ENCODE peak calls at places on chromosomes 7 and 10, in seven cellular contexts. K is H1, W is HCT116, N is Panc1, Y is GM12878, S is SK-N-SH, D is K562. B is an unnamed sample.

GRCh38 chr7:40192036-40192435 is 57.2 kb downstream of the SUGCT start:
- DNase-seq in K (no peak), W (no peak), N (no peak), Y (no peak), S (no peak), D (no peak), B (no peak)

GRCh38 chr7:77338883-77339629 is 77.1 kb downstream of the GSAP start:
- DNase-seq in K (no peak), W (no peak), N (no peak), Y (no peak), S (no peak), D (no peak), B (peak)

GRCh38 chr7:97471491-97471890 is 260.4 kb upstream of the TAC1 start:
- DNase-seq in K (no peak), W (no peak), N (no peak), Y (no peak), S (no peak), D (no peak), B (no peak)

GRCh38 chr7:128155100-128155763 is 85.8 kb upstream of the LEP start:
- DNase-seq in K (no peak), W (no peak), N (no peak), Y (no peak), S (no peak), D (peak), B (no peak)

GRCh38 chr7:132145063-132145462 is 431.2 kb downstream of the PLXNA4 start:
- DNase-seq in K (no peak), W (no peak), N (no peak), Y (no peak), S (no peak), D (no peak), B (no peak)

GRCh38 chr7:110356438-110356837 is 734.5 kb upstream of the LRRN3 start:
- DNase-seq in K (no peak), W (no peak), N (no peak), Y (no peak), S (no peak), D (no peak), B (no peak)

GRCh38 chr7:45543470-45543869 is 30.7 kb upstream of the ADCY1 start:
- DNase-seq in K (no peak), W (no peak), N (no peak), Y (no peak), S (no peak), D (no peak), B (no peak)

GRCh38 chr7:98968621-98969020 is 90.3 kb downstream of the TRRAP start:
- DNase-seq in K (no peak), W (no peak), N (no peak), Y (no peak), S (no peak), D (no peak), B (no peak)

GRCh38 chr7:29926761-29927160 is 62.8 kb downstream of the SCRN1 start:
- DNase-seq in K (no peak), W (no peak), N (no peak), Y (no peak), S (no peak), D (no peak), B (no peak)

GRCh38 chr7:151708610-151709009 is 168.3 kb downstream of the PRKAG2 start:
- DNase-seq in K (no peak), W (no peak), N (no peak), Y (no peak), S (no peak), D (no peak), B (no peak)

GRCh38 chr10:20953120-20953519 is 56.0 kb upstream of the NEBL start:
- DNase-seq in K (no peak), W (no peak), N (no peak), Y (no peak), S (no peak), D (no peak), B (no peak)

GRCh38 chr10:30433286-30433778 is 652 bp upstream of the MAP3K8 start:
- DNase-seq in K (no peak), W (peak), N (no peak), Y (no peak), S (peak), D (peak), B (peak)

GRCh38 chr10:116654816-116655215 is 34.1 kb downstream of the PNLIPRP2 start:
- DNase-seq in K (no peak), W (peak), N (no peak), Y (no peak), S (peak), D (no peak), B (peak)

GRCh38 chr7:28292826-28293528 is 112.4 kb upstream of the JAZF1 start:
- DNase-seq in K (no peak), W (no peak), N (no peak), Y (peak), S (no peak), D (no peak), B (no peak)

DNA sequence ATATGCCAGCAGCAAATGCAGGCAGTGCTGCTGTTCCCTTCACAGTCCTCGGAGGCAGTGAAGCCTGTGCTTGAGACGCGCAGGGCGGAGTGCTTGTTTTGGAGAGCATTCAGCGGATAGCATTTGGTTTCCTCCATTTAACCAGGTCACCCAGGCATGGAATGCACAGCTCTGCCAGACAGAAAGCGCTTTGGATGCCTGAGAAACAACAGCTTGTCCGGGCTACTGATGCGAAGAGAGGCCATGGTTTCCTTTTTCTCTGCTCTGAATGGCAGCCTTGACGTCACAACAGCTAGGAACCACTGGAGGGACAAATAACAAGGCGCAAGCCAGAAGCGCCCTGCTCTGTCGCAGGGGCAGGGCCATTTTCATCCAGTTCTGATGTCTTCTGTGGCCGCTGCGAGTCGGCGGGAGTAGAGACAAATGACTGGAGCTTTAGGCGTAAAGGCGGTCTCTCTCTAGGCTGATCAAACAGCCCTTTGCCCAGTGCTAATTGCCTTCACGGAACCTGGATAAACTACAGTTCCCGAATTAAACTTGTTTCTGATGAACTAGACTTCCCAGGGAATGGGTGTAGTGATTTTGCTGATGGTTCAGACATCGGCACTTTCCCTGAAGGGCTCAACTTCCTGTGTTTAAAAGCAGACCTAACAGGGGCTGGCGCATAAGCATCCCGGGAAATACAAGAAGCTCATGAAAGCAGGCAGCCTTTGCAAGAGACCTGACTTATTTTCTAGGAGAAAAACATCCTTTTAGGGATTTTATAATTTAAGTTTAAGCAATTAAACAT is 187.6 kb upstream of the KLF14 start:
- DNase-seq in K (no peak), W (no peak), N (no peak), Y (no peak), S (no peak), D (no peak), B (no peak)
- TF ChIP-seq SIN3A in K (no peak), W (no peak), N (no peak), Y (no peak), S (no peak), D (no peak), B (no peak)

GRCh38 chr10:78696791-78697420 is 371.9 kb upstream of the ZMIZ1 start:
- DNase-seq in K (no peak), W (no peak), N (no peak), Y (no peak), S (no peak), D (no peak), B (no peak)

GRCh38 chr10:78695846-78696245 is 372.9 kb upstream of the ZMIZ1 start:
- DNase-seq in K (no peak), W (no peak), N (no peak), Y (no peak), S (no peak), D (no peak), B (no peak)

GRCh38 chr10:78703581-78703980 is 365.2 kb upstream of the ZMIZ1 start:
- DNase-seq in K (no peak), W (no peak), N (no peak), Y (no peak), S (peak), D (no peak), B (no peak)

GRCh38 chr10:78700816-78701520 is 367.8 kb upstream of the ZMIZ1 start:
- DNase-seq in K (no peak), W (no peak), N (no peak), Y (no peak), S (no peak), D (no peak), B (no peak)

GRCh38 chr10:78700413-78700812 is 368.4 kb upstream of the ZMIZ1 start:
- DNase-seq in K (no peak), W (no peak), N (no peak), Y (no peak), S (no peak), D (no peak), B (no peak)
- TF ChIP-seq SIN3A in K (no peak), W (no peak), N (no peak), Y (no peak), S (no peak), D (no peak), B (no peak)

DNA sequence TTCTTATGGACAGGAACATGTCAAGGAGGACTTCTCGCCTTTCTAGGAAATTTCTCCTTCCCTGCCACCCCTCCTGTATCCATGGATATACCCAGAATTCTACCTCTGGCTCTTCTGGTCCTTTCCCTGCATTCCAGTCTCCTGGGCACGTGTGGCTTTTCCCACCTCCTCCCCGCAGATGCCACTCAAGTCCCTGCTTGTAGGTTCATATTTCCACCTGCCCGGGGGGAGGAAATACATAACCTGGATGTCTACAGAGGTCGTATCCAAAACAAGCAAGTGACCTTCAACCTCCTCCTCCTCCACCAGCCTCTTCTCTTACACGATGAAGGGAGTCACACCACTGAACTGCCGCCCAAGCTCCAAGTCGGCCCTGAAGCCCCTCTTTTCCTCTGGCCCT is 20.7 kb downstream of the FGFR2 start:
- DNase-seq in K (no peak), W (no peak), N (no peak), Y (no peak), S (no peak), D (no peak), B (no peak)
- TF ChIP-seq SIN3A in K (no peak), W (no peak), N (no peak), Y (no peak), S (no peak), D (no peak), B (no peak)

DNA sequence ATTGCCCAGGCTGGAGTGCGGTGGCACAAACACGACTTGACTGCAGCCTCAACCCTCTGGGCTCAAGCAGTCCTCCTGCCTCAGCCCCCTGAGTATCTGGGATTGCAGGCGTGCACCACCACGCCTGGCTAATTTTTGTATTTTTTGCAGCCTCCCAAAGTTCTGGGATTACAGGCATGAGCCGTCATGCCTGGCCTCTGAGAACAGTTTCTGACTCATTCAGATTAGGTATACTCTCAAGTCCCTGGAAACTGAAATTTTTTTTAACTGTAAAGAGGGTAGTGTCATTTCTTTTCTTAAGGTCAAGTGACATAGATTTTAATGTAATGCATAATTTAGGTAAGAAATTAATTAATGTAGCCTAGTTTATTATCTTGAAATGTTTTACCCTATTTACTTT is 104.7 kb downstream of the SEPTIN7 start:
- DNase-seq in K (no peak), W (no peak), N (no peak), Y (no peak), S (no peak), D (no peak), B (no peak)
- TF ChIP-seq SIN3A in K (no peak), W (no peak), N (no peak), Y (no peak), S (no peak), D (no peak), B (no peak)

DNA sequence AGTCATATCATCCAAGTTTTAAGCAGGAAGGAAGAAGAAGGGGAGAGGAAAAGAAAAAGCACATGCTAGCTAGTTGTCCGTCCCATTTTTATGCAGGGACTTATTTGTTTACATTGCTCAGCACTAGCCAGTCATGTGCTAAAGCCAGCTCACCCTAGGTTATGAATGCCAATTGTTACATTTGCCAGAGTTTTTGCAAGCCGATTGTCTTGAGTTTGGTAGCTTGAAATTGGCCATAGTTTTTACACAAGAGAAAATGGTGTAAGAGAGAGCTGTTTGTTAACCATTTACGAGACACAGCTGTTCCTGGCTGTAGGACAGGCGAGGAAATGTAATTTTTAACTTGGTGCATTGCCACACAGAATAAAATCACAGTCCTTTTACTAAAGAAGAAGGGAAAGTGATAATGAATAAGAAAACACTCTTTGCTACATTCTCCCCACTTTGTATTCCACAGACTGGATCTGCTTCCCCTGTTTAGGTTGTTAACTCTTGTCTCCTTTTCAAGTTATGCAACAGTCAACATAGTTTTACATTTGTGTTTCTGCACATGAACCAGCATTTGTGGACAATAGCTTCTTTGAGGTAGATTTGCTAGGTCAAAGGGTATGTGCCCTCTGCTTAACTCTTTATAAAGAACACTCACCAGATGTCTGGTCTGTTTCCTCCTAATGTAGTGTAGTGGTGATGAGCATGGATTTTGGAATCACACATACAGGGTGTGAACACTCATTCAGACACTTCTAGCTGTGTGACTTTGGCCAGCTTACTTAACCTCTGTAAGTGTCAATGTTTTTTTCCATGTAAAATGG is 357.2 kb downstream of the LRMDA start:
- DNase-seq in K (no peak), W (no peak), N (no peak), Y (no peak), S (no peak), D (no peak), B (peak)
- TF ChIP-seq SIN3A in K (no peak), W (no peak), N (no peak), Y (no peak), S (no peak), D (no peak), B (no peak)

GRCh38 chr7:91843831-91844230 is 36.7 kb downstream of the MTERF1 start:
- DNase-seq in K (no peak), W (no peak), N (no peak), Y (peak), S (no peak), D (no peak), B (no peak)
- TF ChIP-seq SIN3A in K (no peak), W (no peak), N (no peak), Y (no peak), S (no peak), D (no peak), B (no peak)

GRCh38 chr7:75536491-75536890 is 44.4 kb downstream of the SPDYE5 start:
- DNase-seq in K (no peak), W (no peak), N (no peak), Y (no peak), S (no peak), D (no peak), B (no peak)
- TF ChIP-seq SIN3A in K (no peak), W (no peak), N (no peak), Y (no peak), S (no peak), D (no peak), B (no peak)

GRCh38 chr7:158395780-158396214 is 191.8 kb downstream of the PTPRN2 start:
- DNase-seq in K (peak), W (no peak), N (no peak), Y (no peak), S (no peak), D (no peak), B (no peak)

GRCh38 chr7:158393926-158394625 is 193.5 kb downstream of the PTPRN2 start:
- DNase-seq in K (no peak), W (no peak), N (no peak), Y (no peak), S (no peak), D (no peak), B (no peak)

GRCh38 chr7:158395349-158395748 is 192.3 kb downstream of the PTPRN2 start:
- DNase-seq in K (no peak), W (no peak), N (no peak), Y (no peak), S (no peak), D (no peak), B (no peak)

GRCh38 chr7:158396301-158396905 is 191.2 kb downstream of the PTPRN2 start:
- DNase-seq in K (no peak), W (no peak), N (no peak), Y (no peak), S (no peak), D (no peak), B (no peak)

GRCh38 chr7:158394936-158395335 is 192.7 kb downstream of the PTPRN2 start:
- DNase-seq in K (peak), W (no peak), N (no peak), Y (no peak), S (peak), D (peak), B (no peak)
- TF ChIP-seq SIN3A in K (no peak), W (no peak), N (no peak), Y (no peak), S (no peak), D (no peak), B (no peak)

DNA sequence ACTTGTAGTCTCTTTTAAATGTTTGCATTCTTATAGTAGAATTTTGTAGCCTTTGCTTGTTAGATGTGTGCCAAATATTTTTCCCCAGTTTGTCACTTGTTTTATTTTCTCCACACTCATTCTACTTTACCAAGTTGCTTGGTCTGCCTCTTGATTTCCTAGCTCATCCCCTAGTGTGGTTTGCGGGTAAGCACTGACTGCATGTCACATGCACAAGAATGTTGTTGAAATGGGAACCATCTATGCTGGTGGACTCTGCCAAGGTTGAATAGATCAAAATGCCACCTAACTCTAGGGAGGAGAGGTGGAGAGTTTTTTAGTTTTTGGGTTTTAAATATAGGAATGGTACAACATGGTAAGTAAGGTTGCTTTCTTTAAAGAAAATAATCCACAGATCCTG is 47.6 kb downstream of the FZD1 start:
- DNase-seq in K (no peak), W (no peak), N (no peak), Y (no peak), S (no peak), D (no peak), B (no peak)
- TF ChIP-seq SIN3A in K (no peak), W (no peak), N (no peak), Y (no peak), S (no peak), D (no peak), B (no peak)